ENCODE peak calls at places on chromosome 1, in nine cellular contexts. A is RWPE1, M is fibroblast of the aortic adventitia, O is OCI-LY7, W is endothelial cell, L is CD14-positive monocyte, D is MCF 10A, T is ovary, I is adrenal gland. G is an unnamed sample.

GRCh38 chr1:226223786-226224244 is 351 bp downstream of the MIXL1 start:
- DNase-seq in L (no peak), I (no peak), D (no peak), A (peak; percentile 43), O (peak; percentile 77), M (no peak), T (no peak), W (peak; percentile 31), G (no peak)

GRCh38 chr1:47523812-47524170 is 85.9 kb downstream of the FOXD2 start:
- DNase-seq in I (no peak), O (no peak), T (no peak), W (no peak), L (no peak), M (no peak), A (no peak), D (no peak), G (no peak)

GRCh38 chr1:53210352-53210751 is 10.1 kb downstream of the CZIB start:
- DNase-seq in T (no peak), M (no peak), O (no peak), A (no peak), L (no peak), I (no peak), D (no peak), W (no peak), G (no peak)

GRCh38 chr1:2933431-2934172 is 87.7 kb upstream of the ACTRT2 start:
- DNase-seq in I (no peak), T (no peak), D (no peak), A (no peak), O (no peak), W (no peak), L (no peak), M (no peak), G (peak; percentile 47)

GRCh38 chr1:43952731-43953350 is 6.1 kb downstream of the IPO13 start:
- DNase-seq in M (no peak), T (no peak), O (no peak), I (no peak), W (no peak), L (no peak), D (no peak), A (no peak), G (no peak)

GRCh38 chr1:38052750-38053415 is 6.3 kb upstream of the POU3F1 start:
- DNase-seq in M (no peak), A (no peak), O (peak; percentile 58), T (no peak), L (no peak), W (no peak), D (peak; percentile 12), I (no peak), G (no peak)

GRCh38 chr1:29889776-29890175 is 653.5 kb downstream of the PTPRU start:
- DNase-seq in M (no peak), A (no peak), T (no peak), D (no peak), L (no peak), W (no peak), O (no peak), I (no peak), G (no peak)

GRCh38 chr1:67687649-67688048 is 2.6 kb downstream of the GADD45A start:
- DNase-seq in W (no peak), M (peak; percentile 95), L (no peak), O (no peak), I (no peak), A (no peak), D (peak; percentile 62), T (no peak), G (no peak)

GRCh38 chr1:229991104-229991513 is 75.9 kb upstream of the GALNT2 start:
- DNase-seq in M (no peak), D (no peak), W (no peak), L (no peak), O (no peak), A (no peak), T (no peak), I (no peak), G (no peak)

GRCh38 chr1:181604482-181604881 is 121.2 kb downstream of the CACNA1E start:
- DNase-seq in T (no peak), I (no peak), D (no peak), O (no peak), M (no peak), L (no peak), W (no peak), A (no peak), G (no peak)

GRCh38 chr1:30976143-30976542 is 67.6 kb upstream of the SDC3 start:
- DNase-seq in T (no peak), O (peak; percentile 27), M (peak; percentile 80), D (no peak), L (no peak), W (no peak), A (no peak), I (no peak), G (no peak)

GRCh38 chr1:218460367-218460766 is 115.2 kb downstream of the TGFB2 start:
- DNase-seq in M (peak; percentile 67), D (peak; percentile 59), L (no peak), I (no peak), T (peak; percentile 33), O (no peak), W (no peak), A (no peak), G (no peak)

GRCh38 chr1:9417695-9418094 is 121.6 kb upstream of the SLC25A33 start:
- DNase-seq in A (no peak), M (no peak), L (no peak), I (no peak), W (no peak), T (no peak), O (peak; percentile 58), D (no peak), G (no peak)

DNA sequence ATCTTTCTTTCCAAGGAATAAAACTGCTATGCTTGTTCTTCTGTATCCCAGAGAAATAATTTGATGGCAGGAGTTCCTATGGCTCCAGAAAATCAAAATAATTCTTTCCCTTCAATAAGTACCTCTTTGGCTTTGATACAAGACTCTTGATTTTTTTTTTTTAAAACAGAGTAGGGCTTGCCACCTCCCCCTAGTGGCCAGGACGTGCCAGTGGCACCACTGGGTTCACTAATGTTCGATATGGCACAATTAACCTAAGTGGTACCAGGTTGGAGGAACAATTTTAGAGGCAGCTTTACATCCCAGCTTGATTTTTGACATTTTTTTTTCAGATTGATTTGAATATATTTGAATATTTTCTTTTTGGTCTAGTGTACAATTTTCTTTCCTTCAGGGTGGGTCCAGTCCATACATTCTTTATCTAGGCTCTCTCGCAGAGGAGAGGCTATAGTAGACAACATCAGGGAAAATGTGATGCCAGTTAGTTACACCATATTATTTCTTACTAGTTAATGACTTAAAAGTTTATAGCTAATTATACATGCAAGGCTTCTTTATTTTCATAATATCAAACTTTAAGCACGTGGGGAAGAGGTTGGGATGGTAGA is 330.9 kb downstream of the S1PR1 start:
- DNase-seq in L (no peak), T (no peak), D (peak; percentile 47), I (peak; percentile 44), M (peak; percentile 22), A (peak; percentile 30), W (peak; percentile 51), O (peak; percentile 53), G (no peak)
- TF ChIP-seq CTCF in L (peak; percentile 89), T (no peak), D (peak; percentile 91), I (peak; percentile 93), M (peak; percentile 88), A (peak; percentile 90), W (peak; percentile 94), O (peak; percentile 99), G (peak; percentile 94)

DNA sequence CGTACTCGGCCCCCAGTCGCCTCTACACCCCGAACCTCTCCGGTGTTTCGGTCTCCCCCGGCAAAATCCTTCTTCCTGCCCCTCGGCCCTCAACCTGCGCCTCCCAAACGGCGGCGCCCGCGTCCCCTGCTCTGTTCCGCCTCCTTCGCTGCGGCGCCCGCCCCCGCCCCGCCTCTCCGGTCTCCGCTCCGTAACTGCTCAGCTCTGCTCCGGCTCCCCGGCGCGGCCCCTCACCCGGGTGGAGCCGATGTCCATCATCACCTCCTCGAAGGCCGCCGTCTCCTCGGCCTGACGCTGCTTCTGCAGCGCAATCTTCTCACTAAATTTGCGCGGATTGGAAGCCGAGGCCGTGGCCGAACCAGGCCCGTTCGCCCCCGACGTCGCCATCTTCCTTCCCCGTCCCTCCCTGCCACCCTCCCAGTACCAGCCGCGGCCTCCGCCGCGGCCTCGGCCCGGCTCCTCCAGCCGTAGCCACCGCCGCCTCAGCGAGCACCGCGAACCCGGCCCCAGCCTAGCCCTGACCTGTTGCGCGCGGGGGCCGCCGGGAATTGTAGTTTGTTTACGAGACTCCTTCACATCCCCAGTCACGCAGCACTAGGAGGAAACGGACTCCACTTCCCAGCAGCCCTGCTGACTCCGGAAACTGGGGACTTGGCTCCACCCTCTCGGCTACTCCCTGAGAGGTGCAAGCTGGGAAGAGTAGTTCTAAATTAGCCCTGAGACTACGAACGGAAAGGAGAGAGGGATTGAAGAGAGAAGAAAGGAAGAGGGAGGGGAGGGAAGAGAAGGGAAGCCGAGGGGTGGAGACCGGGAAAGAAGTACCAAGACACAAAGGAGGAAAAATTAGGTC is at the start of gene CRTC2:
- DNase-seq in T (peak; percentile 99), L (peak; percentile 98), D (peak; percentile 100), I (peak; percentile 99), W (peak; percentile 94), O (peak; percentile 98), M (peak; percentile 98), A (peak; percentile 97), G (peak; percentile 98)
- TF ChIP-seq CTCF in T (peak; percentile 11), L (no peak), D (no peak), I (no peak), W (no peak), O (peak; percentile 37), M (no peak), A (no peak), G (no peak)

GRCh38 chr1:178745260-178745659 is 20.2 kb downstream of the RALGPS2 start:
- DNase-seq in D (no peak), I (no peak), L (no peak), A (no peak), O (no peak), T (no peak), M (no peak), W (no peak), G (no peak)
- TF ChIP-seq CTCF in D (no peak), I (no peak), L (no peak), A (no peak), O (no peak), T (no peak), M (no peak), W (no peak), G (no peak)

GRCh38 chr1:82013702-82014101 is 213.0 kb downstream of the ADGRL2 start:
- DNase-seq in D (no peak), I (no peak), A (no peak), L (no peak), W (no peak), M (no peak), O (no peak), T (no peak), G (no peak)

GRCh38 chr1:82018319-82018718 is 217.6 kb downstream of the ADGRL2 start:
- DNase-seq in T (no peak), I (no peak), W (no peak), D (no peak), O (no peak), M (no peak), L (no peak), A (no peak), G (no peak)

GRCh38 chr1:82019512-82019911 is 218.8 kb downstream of the ADGRL2 start:
- DNase-seq in L (no peak), D (no peak), O (no peak), I (no peak), M (no peak), T (no peak), W (no peak), A (no peak), G (no peak)

DNA sequence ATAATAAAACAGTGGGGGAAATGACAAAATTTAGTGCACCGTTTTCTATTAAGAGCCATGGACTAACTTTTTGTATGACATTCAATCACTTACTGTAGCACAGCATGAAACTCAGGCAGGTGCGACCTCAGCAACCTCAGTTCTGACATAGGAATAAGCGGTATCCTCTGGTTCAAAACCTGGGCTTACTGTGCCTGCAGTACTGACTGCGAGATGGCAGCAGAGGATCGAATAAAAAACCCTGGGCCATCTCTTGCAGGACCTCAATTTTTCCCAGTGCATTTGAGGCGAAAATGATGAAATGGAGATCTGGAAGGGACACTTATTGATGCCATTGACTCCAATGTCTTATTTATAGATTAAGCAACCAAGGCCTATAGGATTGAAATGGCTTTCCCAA is 214.7 kb downstream of the ADGRL2 start:
- DNase-seq in L (no peak), W (no peak), M (no peak), O (no peak), D (no peak), A (no peak), T (no peak), I (no peak), G (no peak)
- TF ChIP-seq CTCF in L (no peak), W (no peak), M (no peak), O (peak; percentile 33), D (no peak), A (no peak), T (no peak), I (no peak), G (no peak)

G was measured in RWPE2.